ENCODE peak calls at places on chromosomes 11 and 22, in five cellular contexts. V, X, K, Z and W are unnamed samples.

GRCh38 chr11:87150936-87151335 is 113.2 kb downstream of the TMEM135 start:
- DNase-seq in V (no peak), X (no peak), K (no peak), Z (no peak), W (peak)

GRCh38 chr11:22809893-22810292 is 19.7 kb downstream of the SVIP start:
- DNase-seq in V (no peak), X (no peak), K (no peak), Z (no peak), W (no peak)

GRCh38 chr22:31086703-31087330 is 5.7 kb downstream of the SMTN start:
- DNase-seq in V (no peak), X (no peak), K (no peak), Z (no peak), W (no peak)

GRCh38 chr11:78594814-78595213 is 20.1 kb upstream of the NARS2 start:
- DNase-seq in V (no peak), X (no peak), K (no peak), Z (no peak), W (no peak)

GRCh38 chr11:126129681-126130671 is 67.3 kb upstream of the CDON start:
- DNase-seq in V (no peak), X (no peak), K (no peak), Z (no peak), W (no peak)

GRCh38 chr11:87326594-87326993 is 288.9 kb downstream of the TMEM135 start:
- DNase-seq in V (no peak), X (no peak), K (no peak), Z (no peak), W (no peak)

GRCh38 chr11:59141673-59142460 is 789 bp upstream of the FAM111A start:
- DNase-seq in V (peak), X (peak), K (no peak), Z (no peak), W (peak)

GRCh38 chr11:120344302-120345004 is 8.2 kb downstream of the ARHGEF12 start:
- DNase-seq in V (peak), X (peak), K (no peak), Z (no peak), W (peak)

GRCh38 chr11:35146074-35146521 is 7.1 kb downstream of the CD44 start:
- DNase-seq in V (no peak), X (no peak), K (no peak), Z (no peak), W (no peak)

GRCh38 chr11:130462101-130462885 is 13.8 kb downstream of the ADAMTS15 start:
- DNase-seq in V (no peak), X (no peak), K (no peak), Z (no peak), W (no peak)